ENCODE peak calls at places on chromosomes 3 and 15, in four cellular contexts. R is fibroblast of lung, X is left ventricle myocardium inferior, C is breast epithelium. P is an unnamed sample.

GRCh38 chr3:97579365-97579764 is 185.2 kb upstream of the ARL6 start:
- DNase-seq in R (peak; percentile 0), X (no peak), C (no peak), P (no peak)

GRCh38 chr15:51312754-51313390 is 25.5 kb downstream of the CYP19A1 start:
- DNase-seq in R (peak; percentile 79), X (no peak), C (no peak), P (no peak)

GRCh38 chr15:96342611-96343528 is 12.4 kb downstream of the NR2F2 start:
- DNase-seq in R (peak; percentile 51), X (no peak), C (no peak), P (no peak)

GRCh38 chr3:41819200-41819599 is 142.7 kb downstream of the ULK4 start:
- DNase-seq in R (no peak), X (no peak), C (no peak), P (no peak)

GRCh38 chr3:162390891-162391290 is 894.3 kb downstream of the OTOL1 start:
- DNase-seq in R (peak; percentile 91), X (no peak), C (no peak), P (no peak)

GRCh38 chr3:178308696-178309278 is 227.4 kb upstream of the KCNMB2 start:
- DNase-seq in R (no peak), X (no peak), C (no peak), P (no peak)

GRCh38 chr15:29268706-29269484 is 727 bp downstream of the NSMCE3 start:
- DNase-seq in R (peak; percentile 51), X (peak; percentile 14), C (no peak), P (peak; percentile 78)

GRCh38 chr3:101070260-101071121 is 77.3 kb upstream of the ABI3BP start:
- DNase-seq in R (peak; percentile 8), X (peak; percentile 44), C (peak; percentile 55), P (peak; percentile 79)

GRCh38 chr3:16484216-16484615 is 29.3 kb downstream of the RFTN1 start:
- DNase-seq in R (peak; percentile 99), X (no peak), C (no peak), P (no peak)

GRCh38 chr3:196274585-196274984 is 12.9 kb downstream of the PCYT1A start:
- DNase-seq in R (peak; percentile 36), X (no peak), C (no peak), P (no peak)

GRCh38 chr15:34514251-34514760 is 69.1 kb downstream of the GOLGA8B start:
- DNase-seq in R (peak; percentile 38), X (peak; percentile 55), C (no peak), P (peak; percentile 84)

GRCh38 chr3:154023148-154023547 is 98.0 kb upstream of the ARHGEF26 start:
- DNase-seq in R (no peak), X (no peak), C (no peak), P (no peak)

GRCh38 chr15:60328852-60329443 is 68.8 kb downstream of the ANXA2 start:
- DNase-seq in R (no peak), X (no peak), C (no peak), P (no peak)

GRCh38 chr15:73599934-73600333 is 33.3 kb downstream of the NPTN start:
- DNase-seq in R (peak; percentile 43), X (no peak), C (no peak), P (no peak)

GRCh38 chr3:101138817-101139216 is 145.6 kb upstream of the ABI3BP start:
- DNase-seq in R (no peak), X (no peak), C (no peak), P (no peak)

GRCh38 chr15:51244366-51244977 is 93.9 kb downstream of the CYP19A1 start:
- DNase-seq in R (no peak), X (no peak), C (no peak), P (no peak)

GRCh38 chr3:187677604-187678003 is 7.4 kb upstream of the SST start:
- DNase-seq in R (peak; percentile 23), X (no peak), C (no peak), P (no peak)

GRCh38 chr3:188151438-188151837 is 2.5 kb upstream of the LPP start:
- DNase-seq in R (peak; percentile 76), X (no peak), C (no peak), P (no peak)

GRCh38 chr3:1987983-1988382 is 110.7 kb upstream of the CNTN4 start:
- DNase-seq in R (peak; percentile 2), X (no peak), C (no peak), P (no peak)

GRCh38 chr3:107198522-107199271 is 178.5 kb upstream of the CCDC54 start:
- DNase-seq in R (peak; percentile 89), X (peak; percentile 64), C (no peak), P (no peak)

GRCh38 chr15:67164811-67165652 is 89.4 kb downstream of the AAGAB start:
- DNase-seq in R (peak; percentile 87), X (peak; percentile 56), C (no peak), P (no peak)
- H3K27ac ChIP-seq in R (peak overlapping the region; percentile 80), X (peak overlapping the region; percentile 71), C (no peak overlapping the region), P (no peak overlapping the region)

GRCh38 chr15:89358755-89359439 is 24.3 kb upstream of the POLG start:
- DNase-seq in R (peak; percentile 54), X (peak; percentile 68), C (peak; percentile 76), P (peak; percentile 97)
- H3K27me3 ChIP-seq in R (peaks cover 64% of the 10 kb centered on the region), X (peaks cover 100% of the 10 kb centered on the region), C (peaks cover 25% of the 10 kb centered on the region), P (peaks cover 64% of the 10 kb centered on the region)

GRCh38 chr15:58704155-58704825 is 45.2 kb downstream of the ADAM10 start:
- DNase-seq in R (no peak), X (no peak), C (no peak), P (no peak)
- H3K4me3 ChIP-seq in R (no peak overlapping the region), X (no peak overlapping the region), C (no peak overlapping the region), P (no peak overlapping the region)

GRCh38 chr3:60461199-60461598 is 790.1 kb downstream of the FHIT start:
- DNase-seq in R (peak; percentile 4), X (no peak), C (no peak), P (no peak)

GRCh38 chr3:60453326-60453725 is 797.9 kb downstream of the FHIT start:
- DNase-seq in R (no peak), X (no peak), C (no peak), P (no peak)

GRCh38 chr3:60456180-60456579 is 795.1 kb downstream of the FHIT start:
- DNase-seq in R (no peak), X (no peak), C (no peak), P (no peak)
- H3K27ac ChIP-seq in R (no peak overlapping the region), X (no peak overlapping the region), C (no peak overlapping the region), P (no peak overlapping the region)

DNA sequence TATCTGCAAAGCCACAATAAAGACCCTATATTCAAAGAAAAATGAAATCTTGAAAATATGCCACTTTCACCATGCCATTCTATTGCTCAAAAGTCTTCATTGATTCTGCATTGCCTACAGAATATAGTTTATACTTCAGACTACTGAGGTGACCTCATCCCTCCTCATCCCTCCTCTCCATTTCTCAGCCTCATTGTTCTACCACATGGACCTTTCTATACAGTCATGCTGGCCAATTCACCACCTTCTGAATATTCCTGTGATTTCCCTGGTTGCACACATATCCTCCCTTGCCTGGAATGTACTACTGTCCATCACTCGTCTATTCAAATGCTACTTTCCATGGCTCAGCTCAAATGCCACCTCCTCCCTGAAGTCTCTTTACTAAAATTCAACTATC is 3.5 kb upstream of the COL8A1 start:
- DNase-seq in R (no peak), X (no peak), C (no peak), P (no peak)
- H3K27me3 ChIP-seq in R (no peaks in the 10 kb centered on the region), X (peaks cover 78% of the 10 kb centered on the region), C (no peaks in the 10 kb centered on the region), P (no peaks in the 10 kb centered on the region)

P was measured in spleen.